ENCODE peak calls at places on chromosomes 5 and 9, in six cellular contexts. H is hepatic stellate cell, N is NCI-H1694 treated with DMSO at 0.1 percent for 48 hours, G is T-cell, B is neural progenitor cell, X is NCI-H1092 treated with DMSO at 0.1 percent for 48 hours. Z is an unnamed sample.

GRCh38 chr5:35246928-35247644 is 16.8 kb upstream of the PRLR start:
- DNase-seq in N (no peak), G (no peak), H (no peak), X (peak; percentile 76), B (no peak), Z (no peak)

GRCh38 chr5:75435101-75435500 is 76.3 kb downstream of the CERT1 start:
- DNase-seq in X (no peak), H (no peak), G (no peak), N (no peak), B (no peak), Z (no peak)

GRCh38 chr5:138752951-138753793 is at the start of gene CTNNA1:
- DNase-seq in X (no peak), N (peak; percentile 12), G (no peak), H (peak; percentile 82), B (peak; percentile 92), Z (peak; percentile 36)

GRCh38 chr9:106670418-106670817 is 192.5 kb upstream of the ZNF462 start:
- DNase-seq in N (no peak), G (no peak), X (no peak), B (no peak), H (no peak), Z (no peak)

GRCh38 chr5:62260510-62260909 is 45.5 kb upstream of the KIF2A start:
- DNase-seq in H (no peak), X (no peak), G (no peak), N (peak; percentile 62), B (no peak), Z (no peak)

GRCh38 chr5:83172655-83173054 is 95.3 kb downstream of the XRCC4 start:
- DNase-seq in H (no peak), G (no peak), X (no peak), N (no peak), B (no peak), Z (no peak)

GRCh38 chr9:120500733-120501132 is 79.2 kb downstream of the CDK5RAP2 start:
- DNase-seq in N (no peak), B (no peak), H (no peak), X (no peak), G (no peak), Z (no peak)

GRCh38 chr9:97831843-97832636 is 21.0 kb upstream of the FOXE1 start:
- DNase-seq in N (no peak), H (no peak), X (no peak), G (no peak), B (no peak), Z (no peak)

GRCh38 chr5:96780626-96781025 is 27.1 kb downstream of the ERAP1 start:
- DNase-seq in B (no peak), N (no peak), G (no peak), H (no peak), X (no peak), Z (no peak)

GRCh38 chr5:169218862-169219261 is 82.1 kb downstream of the SLIT3 start:
- DNase-seq in N (no peak), B (no peak), G (no peak), H (no peak), X (no peak), Z (no peak)

GRCh38 chr9:121607434-121608248 is 43.8 kb upstream of the DAB2IP start:
- DNase-seq in B (peak; percentile 43), N (no peak), H (peak; percentile 92), X (peak; percentile 14), G (no peak), Z (no peak)

GRCh38 chr9:86768020-86768419 is 179.3 kb downstream of the GAS1 start:
- DNase-seq in X (no peak), N (no peak), B (no peak), G (no peak), H (no peak), Z (no peak)

GRCh38 chr9:102362463-102363138 is 624.2 kb upstream of the GRIN3A start:
- DNase-seq in X (no peak), G (no peak), B (peak; percentile 1), H (no peak), N (no peak), Z (no peak)

GRCh38 chr9:106731910-106732309 is 131.1 kb upstream of the ZNF462 start:
- DNase-seq in G (no peak), H (no peak), B (peak; percentile 5), N (peak; percentile 72), X (peak; percentile 84), Z (no peak)

GRCh38 chr5:68730220-68731010 is 363.4 kb upstream of the SLC30A5 start:
- DNase-seq in B (no peak), H (peak; percentile 79), X (peak; percentile 1), G (no peak), N (peak; percentile 45), Z (no peak)

GRCh38 chr9:93168581-93168980 is 15.4 kb upstream of the WNK2 start:
- DNase-seq in N (no peak), H (no peak), G (no peak), X (no peak), B (no peak), Z (no peak)

GRCh38 chr5:23223846-23224245 is 283.6 kb upstream of the PRDM9 start:
- DNase-seq in H (no peak), G (no peak), B (no peak), X (no peak), N (no peak), Z (no peak)

GRCh38 chr5:55102345-55102744 is at the start of gene GZMA:
- DNase-seq in H (no peak), N (no peak), G (peak; percentile 25), X (no peak), B (no peak), Z (no peak)

GRCh38 chr5:90685425-90686022 is 126.9 kb downstream of the ADGRV1 start:
- DNase-seq in N (no peak), G (no peak), B (no peak), H (no peak), X (no peak), Z (no peak)

GRCh38 chr9:126952180-126952960 is 37.8 kb downstream of the RALGPS1 start:
- DNase-seq in N (no peak), B (no peak), X (no peak), G (no peak), H (no peak), Z (no peak)

Z was measured in omental fat pad.